ENCODE peak calls at places on chromosomes 1 and 21, in seven cellular contexts. G is tibial nerve, K is ovary, A is K562, Z is esophagus muscularis mucosa, Y is GM12878, E is H1. Q is an unnamed sample.
A peak's percentile ranks its signal among the peaks of the same experiment; 100 is the strongest.

GRCh38 chr1:220497220-220497756 is 30.6 kb upstream of the MARK1 start:
- DNase-seq in G (no peak), K (no peak), A (no peak), Z (peak; percentile 60), Y (no peak), E (no peak), Q (no peak)

GRCh38 chr1:79161077-79161476 is 154.5 kb upstream of the ADGRL4 start:
- DNase-seq in G (no peak), K (no peak), A (no peak), Z (no peak), Y (no peak), E (no peak), Q (no peak)

GRCh38 chr1:1202831-1203560 is 3.4 kb downstream of the TNFRSF18 start:
- DNase-seq in G (no peak), K (no peak), A (no peak), Z (no peak), Y (no peak), E (peak; percentile 48), Q (no peak)

GRCh38 chr1:2111674-2112035 is 61.4 kb downstream of the PRKCZ start:
- DNase-seq in G (no peak), K (no peak), A (no peak), Z (no peak), Y (no peak), E (no peak), Q (peak; percentile 64)

GRCh38 chr21:44948426-44949120 is 8.7 kb downstream of the SLX9 start:
- DNase-seq in G (no peak), K (no peak), A (no peak), Z (no peak), Y (no peak), E (no peak), Q (no peak)

GRCh38 chr1:72186733-72187307 is 95.5 kb downstream of the NEGR1 start:
- DNase-seq in G (no peak), K (no peak), A (no peak), Z (no peak), Y (no peak), E (no peak), Q (no peak)

GRCh38 chr1:207497951-207498350 is 2.0 kb downstream of the CR1 start:
- DNase-seq in G (no peak), K (no peak), A (no peak), Z (no peak), Y (no peak), E (no peak), Q (peak; percentile 41)

GRCh38 chr1:175968486-175969182 is 225.2 kb upstream of the TNR start:
- DNase-seq in G (no peak), K (no peak), A (no peak), Z (no peak), Y (no peak), E (no peak), Q (no peak)

GRCh38 chr1:154960446-154961136 is 991 bp downstream of the PYGO2 start:
- DNase-seq in G (no peak), K (no peak), A (no peak), Z (no peak), Y (no peak), E (no peak), Q (no peak)

GRCh38 chr1:170668301-170668789 is 4.4 kb downstream of the PRRX1 start:
- DNase-seq in G (no peak), K (no peak), A (no peak), Z (no peak), Y (no peak), E (peak; percentile 60), Q (no peak)

GRCh38 chr1:225454733-225455132 is 26.9 kb upstream of the LBR start:
- DNase-seq in G (no peak), K (no peak), A (peak; percentile 51), Z (no peak), Y (no peak), E (no peak), Q (no peak)

GRCh38 chr1:101316276-101316675 is 79.5 kb downstream of the S1PR1 start:
- DNase-seq in G (no peak), K (no peak), A (no peak), Z (no peak), Y (no peak), E (no peak), Q (no peak)

GRCh38 chr1:204990059-204990664 is 52.9 kb upstream of the CNTN2 start:
- DNase-seq in G (no peak), K (no peak), A (no peak), Z (no peak), Y (no peak), E (no peak), Q (no peak)

GRCh38 chr1:219973221-219973620 is 44.9 kb upstream of the SLC30A10 start:
- DNase-seq in G (no peak), K (no peak), A (no peak), Z (no peak), Y (no peak), E (no peak), Q (no peak)

GRCh38 chr1:167161242-167161641 is 59.4 kb upstream of the POU2F1 start:
- DNase-seq in G (no peak), K (no peak), A (no peak), Z (no peak), Y (no peak), E (no peak), Q (no peak)

GRCh38 chr1:235018720-235019444 is 109.8 kb downstream of the TOMM20 start:
- DNase-seq in G (no peak), K (no peak), A (no peak), Z (no peak), Y (no peak), E (no peak), Q (no peak)

GRCh38 chr1:219189942-219190341 is 16.3 kb downstream of the LYPLAL1 start:
- DNase-seq in G (no peak), K (no peak), A (no peak), Z (no peak), Y (no peak), E (no peak), Q (no peak)

GRCh38 chr1:55426619-55427018 is 211.5 kb upstream of the USP24 start:
- DNase-seq in G (no peak), K (no peak), A (no peak), Z (peak; percentile 84), Y (no peak), E (no peak), Q (no peak)

GRCh38 chr1:43275826-43276620 is 6.2 kb downstream of the TMEM125 start:
- DNase-seq in G (no peak), K (peak; percentile 6), A (no peak), Z (no peak), Y (no peak), E (no peak), Q (peak; percentile 1)

GRCh38 chr1:8717148-8717547 is 100.3 kb downstream of the RERE start:
- DNase-seq in G (no peak), K (no peak), A (no peak), Z (no peak), Y (no peak), E (no peak), Q (no peak)

GRCh38 chr1:201020647-201021332 is 2.7 kb downstream of the KIF21B start:
- DNase-seq in G (no peak), K (no peak), A (peak; percentile 75), Z (no peak), Y (no peak), E (peak; percentile 66), Q (no peak)

GRCh38 chr1:50275564-50275963 is 147.7 kb downstream of the DMRTA2 start:
- DNase-seq in G (no peak), K (no peak), A (no peak), Z (no peak), Y (no peak), E (peak; percentile 48), Q (no peak)
- TF ChIP-seq EP300 in G (no peak), K (no peak), A (no peak), Z (no peak), Y (no peak), E (no peak), Q (no peak)

GRCh38 chr1:37851271-37851670 is 8.1 kb downstream of the MTF1 start:
- DNase-seq in G (no peak), K (no peak), A (no peak), Z (no peak), Y (no peak), E (no peak), Q (no peak)
- H3K36me3 ChIP-seq in G (peaks cover 34% of the 10 kb centered on the region), K (no peaks in the 10 kb centered on the region), A (peaks cover 36% of the 10 kb centered on the region), Z (peaks cover 7% of the 10 kb centered on the region), Y (peaks cover 8% of the 10 kb centered on the region), E (peaks cover 3% of the 10 kb centered on the region), Q (no peaks in the 10 kb centered on the region)

GRCh38 chr1:212864201-212864600 is 6.1 kb downstream of the FLVCR1 start:
- DNase-seq in G (no peak), K (no peak), A (no peak), Z (no peak), Y (no peak), E (no peak), Q (no peak)
- H3K4me3 ChIP-seq in G (no peak overlapping the region), K (no peak overlapping the region), A (no peak overlapping the region), Z (no peak overlapping the region), Y (no peak overlapping the region), E (peak overlapping the region; percentile 57), Q (no peak overlapping the region)

DNA sequence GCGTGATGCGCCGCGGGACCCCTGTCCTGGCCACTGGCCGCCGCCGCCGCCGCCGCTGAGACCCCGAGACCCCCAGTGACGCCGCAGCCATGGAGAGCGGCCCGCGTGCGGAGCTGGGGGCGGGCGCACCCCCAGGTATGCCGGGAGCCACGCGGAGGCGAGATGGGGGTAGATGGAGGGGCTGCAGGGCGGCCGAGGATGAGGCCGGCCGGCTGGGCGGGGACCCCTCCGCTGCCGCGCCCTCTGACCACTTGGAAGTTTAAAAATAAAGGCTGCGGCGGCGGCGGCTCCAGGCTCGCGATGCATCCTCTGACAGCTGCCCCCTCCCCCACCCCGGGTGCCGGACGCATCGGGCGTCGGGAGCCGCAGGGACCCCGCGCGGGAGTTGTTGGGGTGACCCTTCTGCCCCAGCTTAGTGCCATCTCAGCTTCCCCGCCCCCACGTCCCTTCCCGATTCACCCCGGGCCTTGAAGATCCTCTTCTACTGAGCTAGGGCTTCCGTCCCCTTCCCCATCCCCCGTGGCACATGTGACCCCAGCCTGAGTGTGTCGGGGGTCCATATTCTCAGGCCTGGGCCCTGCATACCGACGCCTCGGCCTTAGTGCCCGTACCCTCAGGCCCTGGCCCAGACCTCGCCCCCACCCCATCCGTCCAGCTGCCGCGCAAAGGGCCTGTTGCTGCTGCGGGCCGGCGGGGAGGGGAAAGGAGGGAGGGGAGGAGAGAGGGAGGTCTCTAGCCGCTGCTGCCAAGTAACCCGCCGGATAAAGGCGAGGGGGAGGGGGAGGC is 562 bp downstream of the MAP7D1 start:
- DNase-seq in G (peak; percentile 58), K (peak; percentile 72), A (peak; percentile 76), Z (no peak), Y (no peak), E (peak; percentile 86), Q (peak; percentile 76)
- TF ChIP-seq EP300 in G (no peak), K (no peak), A (no peak), Z (no peak), Y (no peak), E (no peak), Q (no peak)

GRCh38 chr1:20760322-20760721 is 26.8 kb downstream of the HP1BP3 start:
- DNase-seq in G (no peak), K (no peak), A (no peak), Z (no peak), Y (no peak), E (no peak), Q (no peak)
- H3K36me3 ChIP-seq in G (peaks cover 100% of the 10 kb centered on the region), K (no peaks in the 10 kb centered on the region), A (peaks cover 95% of the 10 kb centered on the region), Z (peaks cover 99% of the 10 kb centered on the region), Y (peaks cover 52% of the 10 kb centered on the region), E (peaks cover 35% of the 10 kb centered on the region), Q (peaks cover 73% of the 10 kb centered on the region)